ENCODE peak calls at places on chromosomes 5 and 9, in six cellular contexts. P is thyroid gland, Y is astrocyte, B is tibial artery, X is A549, Q is coronary artery. O is an unnamed sample.

GRCh38 chr5:65867509-65868195 is 58.7 kb upstream of the ERBIN start:
- DNase-seq in P (peak; percentile 71), Y (peak; percentile 41), B (no peak), X (no peak), Q (no peak), O (no peak)

GRCh38 chr5:149433524-149434131 is 54.5 kb upstream of the IL17B start:
- DNase-seq in P (no peak), Y (peak; percentile 58), B (no peak), X (no peak), Q (no peak), O (peak; percentile 71)

GRCh38 chr9:23447166-23447565 is 378.9 kb downstream of the ELAVL2 start:
- DNase-seq in P (no peak), Y (no peak), B (no peak), X (no peak), Q (no peak), O (no peak)

GRCh38 chr5:172846249-172846648 is 12.2 kb downstream of the ERGIC1 start:
- DNase-seq in P (no peak), Y (no peak), B (no peak), X (no peak), Q (no peak), O (no peak)

GRCh38 chr9:98117984-98118639 is 910 bp downstream of the TRIM14 start:
- DNase-seq in P (no peak), Y (no peak), B (no peak), X (peak; percentile 65), Q (no peak), O (peak; percentile 7)

GRCh38 chr9:35912791-35913400 is 3.6 kb downstream of the SPAAR start:
- DNase-seq in P (peak; percentile 47), Y (no peak), B (no peak), X (no peak), Q (no peak), O (no peak)

GRCh38 chr9:137502008-137502913 is 43.1 kb upstream of the NSMF start:
- DNase-seq in P (no peak), Y (no peak), B (no peak), X (peak; percentile 84), Q (no peak), O (no peak)

GRCh38 chr5:95993776-95994175 is 32.1 kb upstream of the ELL2 start:
- DNase-seq in P (no peak), Y (no peak), B (no peak), X (no peak), Q (no peak), O (no peak)

GRCh38 chr5:10034008-10034407 is 215.7 kb downstream of the ATPSCKMT start:
- DNase-seq in P (peak; percentile 6), Y (no peak), B (no peak), X (no peak), Q (no peak), O (no peak)

GRCh38 chr5:154193176-154193575 is 2.6 kb downstream of the GALNT10 start:
- DNase-seq in P (no peak), Y (no peak), B (no peak), X (no peak), Q (no peak), O (no peak)

GRCh38 chr9:125701351-125701750 is 5.7 kb downstream of the MAPKAP1 start:
- DNase-seq in P (no peak), Y (peak; percentile 88), B (no peak), X (no peak), Q (no peak), O (peak; percentile 7)

GRCh38 chr5:140312067-140312790 is 9.3 kb upstream of the PFDN1 start:
- DNase-seq in P (no peak), Y (peak; percentile 98), B (peak; percentile 33), X (no peak), Q (no peak), O (peak; percentile 68)

DNA sequence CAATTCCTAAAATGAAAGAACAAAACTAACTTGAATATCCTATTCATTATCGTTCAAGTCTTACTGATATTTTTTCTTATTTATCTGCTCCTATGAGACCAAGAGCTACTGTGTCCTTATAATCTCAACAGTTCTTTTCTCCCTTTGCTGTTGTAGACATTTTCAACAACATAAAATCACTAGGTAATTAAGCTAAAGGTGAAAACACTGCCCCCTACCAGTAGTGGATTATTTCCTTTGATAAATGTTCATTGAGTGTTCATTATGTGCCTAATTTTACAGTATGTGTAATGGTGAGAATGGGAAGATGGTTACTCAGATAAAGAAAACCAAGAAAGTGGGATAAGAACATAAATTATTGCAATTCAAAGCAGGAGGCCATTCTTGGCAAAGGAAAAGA is 41.4 kb upstream of the PAPPA start:
- DNase-seq in P (no peak), Y (no peak), B (no peak), X (peak; percentile 5), Q (no peak), O (no peak)
- TF ChIP-seq CTCF in P (no peak), Y (no peak), B (no peak), X (peak; percentile 31), Q (no peak), O (peak; percentile 8)

GRCh38 chr5:27171696-27172362 is 133.4 kb upstream of the CDH9 start:
- DNase-seq in P (no peak), Y (no peak), B (no peak), X (no peak), Q (no peak), O (no peak)
- TF ChIP-seq CTCF in P (no peak), Y (no peak), B (no peak), X (no peak), Q (no peak), O (no peak)

DNA sequence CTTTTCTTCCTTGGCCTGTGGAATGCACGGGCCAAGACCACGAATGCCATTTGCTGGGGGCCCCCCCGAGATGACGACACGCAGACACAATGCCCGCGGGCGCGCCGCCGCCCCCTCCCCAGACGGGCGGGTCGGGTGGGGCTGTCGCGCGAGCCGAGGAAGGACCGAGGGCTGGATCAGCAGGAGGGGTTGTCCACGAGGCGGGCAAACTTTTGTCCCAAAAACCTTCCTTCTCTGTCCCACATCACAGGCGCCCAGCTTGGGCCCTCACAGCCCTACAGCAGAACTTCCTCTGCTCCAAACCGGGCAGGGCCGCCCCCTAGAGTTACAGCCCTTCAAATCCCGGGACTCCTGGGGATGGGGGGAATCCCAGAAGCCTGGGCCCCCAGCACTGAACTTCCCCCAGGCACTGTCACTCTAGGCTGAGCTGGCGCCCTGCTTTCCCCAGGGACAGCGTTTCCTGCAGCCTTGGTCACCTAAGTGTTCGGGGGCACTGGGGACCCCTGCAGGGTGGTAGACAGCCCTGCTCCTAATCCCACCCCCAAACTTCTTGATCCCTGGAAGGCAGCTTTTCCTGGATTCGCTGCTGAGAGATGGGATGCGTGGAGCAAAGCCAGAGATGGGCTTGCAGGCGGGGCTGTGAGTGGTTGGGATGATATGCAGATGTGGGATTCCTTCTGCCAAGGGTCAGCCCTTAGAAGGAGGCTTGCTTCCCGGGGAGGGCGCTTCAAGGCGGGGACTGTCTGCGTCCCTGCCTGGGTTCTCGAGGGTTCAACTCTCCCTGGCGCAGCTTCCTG is 980 bp downstream of the COL5A1 start:
- DNase-seq in P (peak; percentile 13), Y (peak; percentile 75), B (peak; percentile 79), X (peak; percentile 64), Q (peak; percentile 85), O (no peak)
- TF ChIP-seq CTCF in P (no peak), Y (no peak), B (no peak), X (peak; percentile 38), Q (no peak), O (peak; percentile 49)

GRCh38 chr5:38546691-38547146 is 9.7 kb downstream of the LIFR start:
- DNase-seq in P (no peak), Y (no peak), B (no peak), X (no peak), Q (no peak), O (no peak)
- TF ChIP-seq CTCF in P (no peak), Y (no peak), B (no peak), X (no peak), Q (no peak), O (no peak)

GRCh38 chr9:136059321-136059791 is 35.7 kb downstream of the NACC2 start:
- DNase-seq in P (no peak), Y (no peak), B (peak; percentile 17), X (no peak), Q (peak; percentile 67), O (no peak)
- TF ChIP-seq CTCF in P (no peak), Y (no peak), B (no peak), X (no peak), Q (no peak), O (no peak)

GRCh38 chr5:17714186-17714585 is 79.9 kb downstream of the TAF11L14 start:
- DNase-seq in P (no peak), Y (no peak), B (no peak), X (no peak), Q (no peak), O (no peak)

GRCh38 chr5:17719592-17719991 is 85.3 kb downstream of the TAF11L14 start:
- DNase-seq in P (no peak), Y (no peak), B (no peak), X (no peak), Q (no peak), O (no peak)

GRCh38 chr5:17723876-17724275 is 89.6 kb downstream of the TAF11L14 start:
- DNase-seq in P (no peak), Y (no peak), B (no peak), X (no peak), Q (no peak), O (no peak)

GRCh38 chr5:17720070-17720469 is 85.8 kb downstream of the TAF11L14 start:
- DNase-seq in P (peak; percentile 20), Y (no peak), B (no peak), X (no peak), Q (no peak), O (no peak)
- TF ChIP-seq CTCF in P (no peak), Y (no peak), B (no peak), X (no peak), Q (no peak), O (no peak)

DNA sequence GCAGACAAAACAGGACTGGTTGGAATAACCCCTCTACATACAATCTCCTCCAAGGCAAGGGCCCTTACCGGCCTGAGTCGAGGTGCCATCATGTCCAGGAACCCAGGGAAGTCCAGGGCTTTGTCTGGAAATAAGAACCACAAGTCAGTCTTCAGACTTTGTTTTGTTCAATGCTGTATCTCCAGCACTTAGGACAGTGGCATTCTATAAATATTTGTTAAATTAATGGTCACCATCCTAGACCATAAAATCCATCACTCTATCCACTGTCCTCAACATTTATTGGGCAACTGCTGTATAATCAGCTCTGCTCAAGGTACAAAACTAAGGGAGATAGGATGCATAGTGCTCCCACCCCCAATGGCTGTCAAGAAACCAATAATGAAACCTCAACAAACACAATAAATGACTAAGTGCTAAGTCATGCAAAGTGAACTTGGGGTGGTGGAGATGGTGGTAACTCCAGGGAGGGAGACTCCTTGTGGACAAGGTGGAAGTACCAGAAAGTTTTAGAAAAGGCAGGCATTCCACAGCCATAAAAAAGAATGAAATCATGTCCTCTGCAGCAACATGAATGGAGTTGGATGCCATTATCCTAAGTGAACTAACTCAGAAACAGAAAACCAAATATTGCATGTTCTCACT is 5.0 kb downstream of the RELL2 start:
- DNase-seq in P (no peak), Y (peak; percentile 62), B (no peak), X (peak; percentile 89), Q (peak; percentile 5), O (no peak)
- TF ChIP-seq CTCF in P (no peak), Y (peak; percentile 36), B (no peak), X (peak; percentile 32), Q (no peak), O (peak; percentile 40)